ENCODE peak calls at places on chromosome 14, in seven cellular contexts. L is NCI-H524 treated with DMSO at 0.1 percent for 48 hours; R is stimulated activated CD4-positive, alpha-beta T cell treated with anti-CD3 and anti-CD28 coated beads, Interleukin-2, amount 100 ng/mL, for 48 hours; S is fibroblast of the conjunctiva; A is tibial artery; Q is activated CD4-positive, alpha-beta T cell treated with anti-CD3 and anti-CD28 coated beads, Interleukin-2, amount 50 U/mL, for 1 hour; P is NCI-H1105 treated with DMSO at 0.1 percent for 48 hours. Y is an unnamed sample.

GRCh38 chr14:98368916-98369315 is 903.1 kb downstream of the BCL11B start:
- DNase-seq in Q (no peak), A (no peak), P (no peak), R (no peak), L (no peak), S (no peak), Y (no peak)

GRCh38 chr14:20823859-20824258 is 21.2 kb upstream of the RNASE1 start:
- DNase-seq in L (no peak), A (no peak), P (no peak), R (no peak), Q (no peak), S (no peak), Y (no peak)

GRCh38 chr14:99909500-99910064 is 116.4 kb downstream of the EML1 start:
- DNase-seq in R (no peak), P (no peak), Q (no peak), A (no peak), S (no peak), L (no peak), Y (no peak)

GRCh38 chr14:92895352-92895878 is 27.5 kb upstream of the CHGA start:
- DNase-seq in S (no peak), A (no peak), L (no peak), R (no peak), P (no peak), Q (no peak), Y (no peak)

GRCh38 chr14:72745546-72745945 is 148.4 kb downstream of the DPF3 start:
- DNase-seq in S (peak), P (no peak), A (no peak), R (no peak), L (no peak), Q (no peak), Y (no peak)

GRCh38 chr14:24892730-24893059 is 157.3 kb downstream of the STXBP6 start:
- DNase-seq in A (no peak), R (no peak), S (no peak), L (no peak), Q (no peak), P (no peak), Y (no peak)

GRCh38 chr14:37187294-37187693 is 10.4 kb upstream of the MIPOL1 start:
- DNase-seq in A (no peak), R (no peak), S (no peak), Q (no peak), L (no peak), P (no peak), Y (no peak)

GRCh38 chr14:75200451-75200850 is 24.0 kb upstream of the TMED10 start:
- DNase-seq in Q (no peak), S (no peak), P (peak), L (no peak), A (no peak), R (no peak), Y (no peak)

GRCh38 chr14:74784634-74785033 is 21.5 kb downstream of the YLPM1 start:
- DNase-seq in L (no peak), A (no peak), Q (no peak), P (no peak), R (no peak), S (no peak), Y (no peak)

GRCh38 chr14:103706551-103707328 is 8.5 kb downstream of the XRCC3 start:
- DNase-seq in A (no peak), S (no peak), L (no peak), P (no peak), R (no peak), Q (no peak), Y (no peak)

GRCh38 chr14:105091335-105092123 is 26.3 kb upstream of the GPR132 start:
- DNase-seq in R (no peak), P (peak), Q (no peak), A (peak), L (no peak), S (no peak), Y (peak)

GRCh38 chr14:103544627-103545218 is 15.7 kb downstream of the TRMT61A start:
- DNase-seq in P (no peak), R (no peak), A (peak), Q (no peak), L (no peak), S (no peak), Y (no peak)

GRCh38 chr14:99794156-99794780 is 1.1 kb downstream of the EML1 start:
- DNase-seq in P (no peak), L (no peak), Q (no peak), S (no peak), R (no peak), A (no peak), Y (no peak)

GRCh38 chr14:23605931-23606585 is 27.5 kb upstream of the JPH4 start:
- DNase-seq in S (no peak), Q (no peak), L (no peak), R (no peak), P (no peak), A (no peak), Y (no peak)

GRCh38 chr14:94163806-94164205 is 10.3 kb upstream of the PPP4R4 start:
- DNase-seq in Q (no peak), S (no peak), R (no peak), L (no peak), A (no peak), P (no peak), Y (no peak)

GRCh38 chr14:77409131-77409533 is 14.2 kb downstream of the NOXRED1 start:
- DNase-seq in A (no peak), S (no peak), L (peak), R (no peak), P (no peak), Q (no peak), Y (no peak)

GRCh38 chr14:49865431-49865859 is 12.9 kb upstream of the NEMF start:
- DNase-seq in A (peak), Q (peak), S (peak), L (no peak), R (peak), P (peak), Y (peak)

GRCh38 chr14:26917086-26917485 is 319.3 kb upstream of the NOVA1 start:
- DNase-seq in R (no peak), P (no peak), A (no peak), L (no peak), S (peak), Q (no peak), Y (no peak)

GRCh38 chr14:37369446-37369845 is 171.7 kb downstream of the MIPOL1 start:
- DNase-seq in R (no peak), L (no peak), S (no peak), P (no peak), Q (no peak), A (no peak), Y (no peak)

GRCh38 chr14:104262515-104263514 is 124.4 kb downstream of the KIF26A start:
- DNase-seq in P (no peak), A (peak), S (no peak), Q (no peak), L (no peak), R (no peak), Y (no peak)

GRCh38 chr14:101040538-101041442 is 137.3 kb upstream of the RTL1 start:
- DNase-seq in Q (no peak), A (no peak), R (no peak), S (no peak), L (no peak), P (no peak), Y (no peak)

GRCh38 chr14:74549588-74549987 is 56.0 kb downstream of the ISCA2 start:
- DNase-seq in S (no peak), L (no peak), A (no peak), R (no peak), Q (no peak), P (no peak), Y (no peak)

GRCh38 chr14:38623661-38624060 is 367.8 kb upstream of the CLEC14A start:
- DNase-seq in A (no peak), R (no peak), Q (no peak), S (no peak), P (no peak), L (no peak), Y (no peak)

Y was measured in uterus.